ENCODE peak calls at places on chromosome 19, in eight cellular contexts. I, W, K, G, D, X, E and H are unnamed samples. For H3K9me3, the result is how much of the 10 kb centered on the place peaks cover.

GRCh38 chr19:4430760-4431159 is 26.8 kb downstream of the UBXN6 start:
- DNase-seq in I (no peak), W (no peak), K (no peak), G (no peak), D (no peak), X (no peak), E (no peak), H (no peak)

GRCh38 chr19:45729774-45730388 is 815 bp downstream of the FBXO46 start:
- DNase-seq in I (no peak), W (no peak), K (no peak), G (no peak), D (no peak), X (no peak), E (peak), H (no peak)

GRCh38 chr19:2270157-2270571 is 11.8 kb downstream of the PEAK3 start:
- DNase-seq in I (peak), W (no peak), K (peak), G (peak), D (peak), X (no peak), E (peak), H (no peak)

GRCh38 chr19:5131866-5132561 is 163.1 kb downstream of the KDM4B start:
- DNase-seq in I (no peak), W (no peak), K (no peak), G (no peak), D (no peak), X (no peak), E (no peak), H (no peak)

GRCh38 chr19:14565298-14565679 is 6.6 kb downstream of the NDUFB7 start:
- DNase-seq in I (no peak), W (no peak), K (no peak), G (no peak), D (no peak), X (no peak), E (no peak), H (no peak)

GRCh38 chr19:728011-728410 is 19.3 kb downstream of the PALM start:
- DNase-seq in I (no peak), W (no peak), K (no peak), G (peak), D (peak), X (peak), E (no peak), H (peak)

GRCh38 chr19:5037936-5038335 is 69.0 kb downstream of the KDM4B start:
- DNase-seq in I (no peak), W (no peak), K (no peak), G (no peak), D (no peak), X (no peak), E (no peak), H (no peak)

GRCh38 chr19:16224266-16225045 is 26.7 kb downstream of the AP1M1 start:
- DNase-seq in I (no peak), W (no peak), K (no peak), G (no peak), D (no peak), X (no peak), E (no peak), H (no peak)

GRCh38 chr19:19752760-19753403 is 20.0 kb upstream of the ZNF14 start:
- DNase-seq in I (no peak), W (no peak), K (no peak), G (no peak), D (no peak), X (no peak), E (no peak), H (no peak)

GRCh38 chr19:2613507-2614295 is 88.8 kb downstream of the GNG7 start:
- DNase-seq in I (no peak), W (peak), K (no peak), G (no peak), D (no peak), X (no peak), E (peak), H (no peak)

GRCh38 chr19:47520839-47521238 is 6.0 kb upstream of the NAPA start:
- DNase-seq in I (no peak), W (no peak), K (no peak), G (no peak), D (no peak), X (no peak), E (no peak), H (no peak)

GRCh38 chr19:1000591-1001537 is 645 bp downstream of the GRIN3B start:
- DNase-seq in I (no peak), W (no peak), K (no peak), G (no peak), D (no peak), X (no peak), E (no peak), H (no peak)

GRCh38 chr19:19068659-19069509 is 5.1 kb downstream of the SLC25A42 start:
- DNase-seq in I (no peak), W (no peak), K (no peak), G (no peak), D (no peak), X (no peak), E (no peak), H (no peak)

GRCh38 chr19:14674764-14675163 is at the start of gene ADGRE3:
- DNase-seq in I (no peak), W (no peak), K (no peak), G (no peak), D (no peak), X (no peak), E (no peak), H (no peak)

GRCh38 chr19:58001895-58002369 is 688 bp downstream of the ZNF606 start:
- DNase-seq in I (no peak), W (no peak), K (no peak), G (no peak), D (peak), X (no peak), E (peak), H (no peak)

GRCh38 chr19:41995959-41996797 is 2.1 kb upstream of the ATP1A3 start:
- DNase-seq in I (no peak), W (peak), K (no peak), G (no peak), D (no peak), X (no peak), E (no peak), H (no peak)

GRCh38 chr19:8150178-8150865 is 930 bp upstream of the FBN3 start:
- DNase-seq in I (no peak), W (no peak), K (no peak), G (no peak), D (no peak), X (no peak), E (no peak), H (no peak)

GRCh38 chr19:15464394-15465385 is at the start of gene RASAL3:
- DNase-seq in I (no peak), W (no peak), K (no peak), G (no peak), D (no peak), X (no peak), E (peak), H (no peak)

GRCh38 chr19:27972291-27973040 is 1240.5 kb downstream of the UQCRFS1 start:
- DNase-seq in I (no peak), W (no peak), K (no peak), G (no peak), D (no peak), X (no peak), E (no peak), H (no peak)

GRCh38 chr19:17338440-17339078 is 1.2 kb downstream of the GTPBP3 start:
- DNase-seq in I (no peak), W (no peak), K (no peak), G (no peak), D (peak), X (no peak), E (no peak), H (no peak)

GRCh38 chr19:54388001-54388802 is 23.5 kb upstream of the LAIR1 start:
- DNase-seq in I (no peak), W (no peak), K (no peak), G (no peak), D (no peak), X (no peak), E (peak), H (no peak)

GRCh38 chr19:5784581-5785147 is at the start of gene PRR22:
- DNase-seq in I (no peak), W (no peak), K (no peak), G (no peak), D (no peak), X (no peak), E (no peak), H (no peak)

GRCh38 chr19:39438270-39438934 is 2.7 kb upstream of the RPS16 start:
- DNase-seq in I (no peak), W (no peak), K (no peak), G (no peak), D (no peak), X (no peak), E (no peak), H (no peak)

GRCh38 chr19:3132971-3133792 is 2.7 kb upstream of the GNA15 start:
- DNase-seq in I (no peak), W (no peak), K (peak), G (no peak), D (peak), X (no peak), E (peak), H (no peak)

GRCh38 chr19:1992759-1993260 is 22.7 kb downstream of the BTBD2 start:
- DNase-seq in I (no peak), W (peak), K (no peak), G (peak), D (no peak), X (no peak), E (peak), H (no peak)

GRCh38 chr19:35994868-35995654 is at the start of gene SDHAF1:
- DNase-seq in I (peak), W (peak), K (peak), G (peak), D (peak), X (peak), E (peak), H (peak)
- TF ChIP-seq CTCF in I (no peak), W (peak), K (no peak), G (no peak), D (no peak), X (no peak), E (no peak), H (no peak)

GRCh38 chr19:34323433-34324204 is 41.4 kb upstream of the GPI start:
- DNase-seq in I (no peak), W (no peak), K (no peak), G (no peak), D (no peak), X (no peak), E (no peak), H (no peak)
- H3K9me3 ChIP-seq in I (under half), W (under half), K (under half), G (under half), D (under half), X (under half), E (under half), H (under half)

DNA sequence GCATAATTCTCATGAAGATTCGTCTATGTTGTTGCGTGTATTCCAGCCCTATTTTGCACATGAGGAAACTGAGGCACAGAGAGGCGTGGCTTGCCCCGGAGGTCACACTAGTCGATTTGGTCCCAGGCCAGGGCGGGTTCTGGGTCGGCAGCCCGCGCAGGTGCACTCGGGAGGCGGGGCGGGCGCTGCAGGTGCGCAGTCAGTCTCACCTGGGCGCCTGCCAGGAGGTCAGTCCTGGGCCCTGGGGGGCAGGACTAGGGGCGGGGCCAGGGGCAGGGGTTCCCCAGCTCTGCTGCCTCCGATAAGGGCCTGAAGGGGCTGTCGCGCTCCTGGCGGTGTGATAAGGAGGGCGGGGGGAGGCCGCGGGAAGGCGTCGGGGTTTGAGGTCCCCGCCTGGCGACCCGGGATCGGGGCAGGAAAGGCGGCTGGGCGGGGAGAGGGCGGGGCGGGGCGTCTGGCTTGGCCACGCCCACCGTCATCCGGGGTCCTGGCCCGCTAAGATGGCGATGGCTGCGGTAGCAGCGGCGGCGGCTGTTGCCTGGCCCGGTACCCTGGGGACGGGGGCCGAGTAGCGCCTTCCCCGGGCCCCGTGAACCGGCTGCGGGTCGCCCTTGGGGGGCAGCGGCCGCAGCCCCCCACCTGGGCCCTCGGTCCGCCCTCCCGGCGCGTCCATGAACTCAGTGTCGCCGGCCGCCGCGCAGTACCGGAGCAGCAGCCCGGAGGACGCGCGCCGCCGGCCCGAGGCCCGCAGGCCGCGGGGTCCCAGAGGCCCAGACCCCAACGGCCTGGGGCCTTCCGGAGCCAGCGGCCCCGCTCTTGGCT is at the start of gene ATG4D:
- DNase-seq in I (peak), W (peak), K (peak), G (peak), D (peak), X (peak), E (peak), H (peak)
- TF ChIP-seq POLR2A in I (peak), W (peak), K (peak), G (peak), D (peak), X (peak), E (peak), H (peak)

DNA sequence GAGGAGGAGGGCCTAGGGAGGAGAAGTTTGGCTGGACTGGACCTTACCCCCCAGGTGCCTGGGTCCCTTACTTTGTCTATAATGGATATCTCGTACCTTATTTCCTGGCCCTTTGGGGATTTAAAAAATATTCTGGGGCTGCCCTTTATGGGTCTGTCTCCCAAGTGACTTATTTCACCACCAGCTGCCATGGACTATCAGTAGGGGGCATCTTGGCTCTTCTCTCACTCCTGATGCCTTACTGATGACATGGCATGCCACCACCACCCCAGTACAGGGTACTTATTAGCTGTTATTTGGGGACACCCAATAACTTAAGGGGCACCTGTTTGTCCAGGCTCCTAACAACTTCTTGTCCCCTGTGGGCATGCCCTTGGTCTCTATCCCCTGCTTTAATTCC is 38.0 kb downstream of the NFIX start:
- DNase-seq in I (no peak), W (no peak), K (no peak), G (no peak), D (no peak), X (no peak), E (no peak), H (no peak)
- TF ChIP-seq CTCF in I (no peak), W (no peak), K (no peak), G (no peak), D (no peak), X (no peak), E (no peak), H (no peak)

GRCh38 chr19:11986754-11987153 is 21.9 kb downstream of the ZNF763 start:
- DNase-seq in I (peak), W (no peak), K (no peak), G (no peak), D (no peak), X (no peak), E (no peak), H (no peak)

GRCh38 chr19:11984986-11985385 is 20.1 kb downstream of the ZNF763 start:
- DNase-seq in I (no peak), W (no peak), K (no peak), G (no peak), D (no peak), X (no peak), E (no peak), H (no peak)

GRCh38 chr19:11979527-11979926 is 14.7 kb downstream of the ZNF763 start:
- DNase-seq in I (no peak), W (no peak), K (no peak), G (no peak), D (no peak), X (no peak), E (no peak), H (no peak)

GRCh38 chr19:11978492-11979100 is 13.8 kb downstream of the ZNF763 start:
- DNase-seq in I (no peak), W (no peak), K (no peak), G (no peak), D (no peak), X (no peak), E (no peak), H (no peak)

DNA sequence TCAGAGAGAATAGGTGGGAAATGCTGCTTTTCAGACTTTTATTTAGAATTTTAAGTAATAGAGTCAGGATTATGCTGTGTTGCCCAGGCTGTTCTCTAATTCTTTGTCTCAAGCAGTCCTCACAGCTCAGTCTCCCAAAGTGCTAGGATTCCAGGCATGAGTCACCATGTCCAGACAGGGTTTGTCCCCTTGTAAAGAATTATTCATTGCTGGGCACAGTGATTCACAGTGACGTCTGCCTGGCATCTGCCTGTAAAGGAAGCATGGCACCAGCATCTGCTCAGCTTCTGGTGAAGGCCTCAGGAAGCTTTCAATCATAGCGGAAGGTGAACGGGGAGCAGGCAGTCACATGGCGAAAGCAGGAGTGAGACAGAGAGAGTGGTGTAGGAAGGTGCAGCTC is 17.7 kb downstream of the ZNF763 start:
- DNase-seq in I (no peak), W (no peak), K (no peak), G (no peak), D (peak), X (no peak), E (no peak), H (no peak)
- H3K9me3 ChIP-seq in I (under half), W (under half), K (under half), G (under half), D (under half), X (under half), E (half or more), H (half or more)

DNA sequence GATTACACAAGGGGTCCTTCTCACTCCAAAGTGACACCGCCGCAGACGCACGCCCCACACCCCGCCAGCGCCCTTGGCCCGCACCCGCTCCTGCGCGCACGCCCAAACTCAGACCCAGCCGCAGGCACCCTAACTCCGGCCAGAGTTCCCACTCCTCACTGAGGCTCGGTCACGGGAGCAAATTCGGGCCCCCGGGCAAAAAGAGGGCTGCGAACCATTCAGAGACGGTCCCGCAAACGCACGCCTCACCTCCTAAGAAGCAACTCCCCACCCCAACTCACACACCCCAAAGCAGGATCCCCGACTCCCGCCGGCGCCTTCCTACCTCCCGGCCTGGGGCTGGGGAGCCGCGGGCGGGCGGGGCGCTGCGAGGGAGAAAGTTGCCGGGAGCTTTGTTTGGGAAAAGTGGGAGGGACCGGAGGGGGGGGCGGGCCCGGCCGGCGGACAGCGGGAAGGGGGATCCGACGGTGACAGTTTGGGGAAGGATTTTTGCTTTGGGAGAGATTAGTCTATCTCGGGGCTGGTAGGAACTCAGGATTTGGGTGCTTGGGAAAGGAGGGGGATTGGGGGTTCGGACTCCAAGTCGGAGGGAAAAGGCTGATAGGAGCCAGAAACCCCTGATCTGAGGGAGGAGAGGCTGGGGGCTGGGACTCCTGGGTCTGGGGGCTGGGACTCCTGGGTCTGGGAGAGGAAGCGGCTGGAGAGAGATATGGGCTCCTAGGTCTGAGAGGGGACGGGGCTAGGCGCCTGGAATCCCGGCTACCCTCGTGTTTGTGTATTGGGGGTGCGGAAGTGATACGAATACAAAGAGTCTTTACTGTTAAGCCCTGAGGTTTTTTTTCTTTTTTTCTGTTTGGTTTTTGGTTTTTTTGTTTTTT is at the start of gene TEAD2:
- DNase-seq in I (peak), W (peak), K (peak), G (peak), D (peak), X (peak), E (peak), H (peak)
- TF ChIP-seq POLR2A in I (no peak), W (peak), K (peak), G (peak), D (peak), X (peak), E (peak), H (no peak)

GRCh38 chr19:50796128-50796633 is 6.0 kb downstream of the ACP4 start:
- DNase-seq in I (no peak), W (peak), K (no peak), G (no peak), D (no peak), X (no peak), E (no peak), H (no peak)

GRCh38 chr19:50794074-50794777 is 4.0 kb downstream of the ACP4 start:
- DNase-seq in I (peak), W (peak), K (no peak), G (no peak), D (no peak), X (no peak), E (peak), H (no peak)

GRCh38 chr19:50795665-50796073 is 5.5 kb downstream of the ACP4 start:
- DNase-seq in I (no peak), W (no peak), K (no peak), G (no peak), D (no peak), X (no peak), E (no peak), H (no peak)

GRCh38 chr19:50793558-50794065 is 3.4 kb downstream of the ACP4 start:
- DNase-seq in I (no peak), W (no peak), K (no peak), G (no peak), D (no peak), X (no peak), E (no peak), H (no peak)

DNA sequence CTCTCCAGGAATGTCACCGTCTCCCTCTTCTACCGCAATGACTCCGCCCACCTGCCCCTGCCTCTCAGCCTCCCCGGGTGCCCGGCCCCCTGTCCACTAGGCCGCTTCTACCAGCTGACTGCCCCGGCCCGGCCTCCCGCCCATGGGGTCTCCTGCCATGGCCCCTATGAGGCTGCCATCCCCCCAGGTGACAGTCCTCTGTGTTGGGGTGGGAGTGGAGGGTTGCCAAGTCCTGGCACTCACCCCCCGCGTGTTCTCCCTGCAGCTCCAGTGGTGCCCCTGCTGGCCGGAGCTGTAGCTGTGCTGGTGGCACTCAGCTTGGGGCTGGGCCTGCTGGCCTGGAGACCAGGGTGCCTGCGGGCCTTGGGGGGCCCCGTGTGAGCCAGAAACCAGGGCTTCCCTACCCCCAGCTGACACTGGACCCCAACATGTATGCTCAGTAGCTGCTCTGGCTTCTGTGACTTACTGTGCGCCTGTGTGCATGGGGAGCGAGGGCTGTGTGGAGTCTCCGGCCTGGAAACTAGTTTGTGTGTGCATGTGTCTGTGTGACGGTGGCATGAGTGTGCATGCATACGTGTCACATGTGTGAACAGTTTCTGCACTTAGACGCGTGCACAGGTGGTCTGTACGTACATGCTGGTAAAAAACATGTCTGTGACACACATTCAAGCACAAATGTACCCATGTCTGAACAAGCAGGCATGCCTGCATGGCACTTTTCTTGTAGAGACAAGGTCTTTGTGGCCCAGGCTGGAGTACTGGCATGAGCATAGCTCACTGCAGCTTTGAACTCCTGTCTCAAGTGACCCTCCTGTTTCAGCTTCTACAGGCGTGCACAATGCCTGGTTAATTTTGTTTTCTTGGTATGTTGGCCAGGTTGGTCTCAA is 4.8 kb downstream of the ACP4 start:
- DNase-seq in I (no peak), W (peak), K (no peak), G (no peak), D (no peak), X (no peak), E (no peak), H (no peak)
- TF ChIP-seq CTCF in I (no peak), W (no peak), K (no peak), G (no peak), D (no peak), X (no peak), E (no peak), H (no peak)